ENCODE peak calls at places on chromosomes 2 and 18, in nine cellular contexts. P is OCI-LY7, E is neural progenitor cell, I is RWPE1, V is WTC11, R is astrocyte of the spinal cord, F is colonic mucosa, C is AG09309, M is cardiac muscle cell. L is an unnamed sample.

GRCh38 chr18:55406374-55407045 is 181.5 kb downstream of the TCF4 start:
- DNase-seq in F (no peak), V (no peak), C (no peak), P (no peak), I (no peak), R (peak), E (no peak), M (no peak), L (no peak)

GRCh38 chr2:198775737-198776136 is 682.0 kb downstream of the SATB2 start:
- DNase-seq in V (no peak), F (peak), C (no peak), E (no peak), I (no peak), M (no peak), P (no peak), R (no peak), L (no peak)

GRCh38 chr18:3044931-3045698 is 32.2 kb upstream of the LPIN2 start:
- DNase-seq in P (no peak), I (peak), E (no peak), F (peak), V (no peak), M (no peak), C (no peak), R (no peak), L (no peak)

GRCh38 chr2:9136997-9137819 is 69.4 kb upstream of the ASAP2 start:
- DNase-seq in R (no peak), M (no peak), E (no peak), C (no peak), F (peak), P (no peak), I (no peak), V (no peak), L (no peak)

GRCh38 chr2:72116081-72116533 is 31.6 kb downstream of the CYP26B1 start:
- DNase-seq in C (no peak), E (no peak), V (peak), M (no peak), R (no peak), F (peak), P (no peak), I (no peak), L (peak)

GRCh38 chr2:195022514-195022842 is 634.5 kb upstream of the SLC39A10 start:
- DNase-seq in M (no peak), V (no peak), R (no peak), P (no peak), F (no peak), E (no peak), I (no peak), C (no peak), L (no peak)

GRCh38 chr2:119433636-119434327 is 2.1 kb downstream of the TMEM37 start:
- DNase-seq in E (no peak), I (no peak), R (no peak), C (no peak), M (no peak), F (peak), V (no peak), P (no peak), L (no peak)

GRCh38 chr2:88692187-88692586 is 714 bp downstream of the RPIA start:
- DNase-seq in P (peak), V (peak), E (no peak), I (peak), R (no peak), M (peak), F (peak), C (no peak), L (peak)

GRCh38 chr2:38264649-38265322 is 112.3 kb downstream of the ATL2 start:
- DNase-seq in I (no peak), P (no peak), M (peak), V (no peak), E (no peak), F (no peak), R (peak), C (peak), L (no peak)

GRCh38 chr18:79400091-79400590 is 4.4 kb downstream of the NFATC1 start:
- DNase-seq in V (peak), C (no peak), I (peak), P (peak), R (no peak), F (peak), E (peak), M (peak), L (no peak)

GRCh38 chr18:48023334-48024008 is 93.0 kb upstream of the SMAD2 start:
- DNase-seq in I (peak), V (peak), R (peak), C (no peak), F (peak), P (peak), E (peak), M (peak), L (peak)

GRCh38 chr2:239259603-239260298 is 141.1 kb downstream of the HDAC4 start:
- DNase-seq in F (peak), E (no peak), P (peak), V (no peak), I (no peak), R (no peak), M (no peak), C (no peak), L (no peak)

GRCh38 chr2:67055387-67056304 is 341.5 kb upstream of the ETAA1 start:
- DNase-seq in C (no peak), F (no peak), P (no peak), V (no peak), R (no peak), I (no peak), E (no peak), M (no peak), L (no peak)

GRCh38 chr18:70288171-70288850 is 534 bp upstream of the SOCS6 start:
- DNase-seq in C (no peak), P (no peak), F (peak), V (peak), R (peak), E (peak), M (no peak), I (peak), L (peak)

GRCh38 chr2:144517825-144518699 is 1.9 kb downstream of the ZEB2 start:
- DNase-seq in F (no peak), P (peak), I (no peak), E (peak), V (no peak), R (peak), C (no peak), M (no peak), L (no peak)

GRCh38 chr18:3012306-3012919 is 531 bp downstream of the LPIN2 start:
- DNase-seq in R (peak), P (peak), M (no peak), C (no peak), E (no peak), I (peak), V (peak), F (peak), L (peak)

GRCh38 chr2:234164499-234165409 is 114.3 kb downstream of the SPP2 start:
- DNase-seq in P (peak), C (no peak), V (no peak), R (no peak), I (no peak), F (no peak), M (no peak), E (no peak), L (no peak)

GRCh38 chr2:224764565-224765236 is 48.5 kb upstream of the CCDC195 start:
- DNase-seq in V (no peak), M (no peak), R (no peak), I (no peak), F (no peak), P (peak), C (no peak), E (no peak), L (no peak)

GRCh38 chr18:51278045-51278649 is 80.7 kb upstream of the MEX3C start:
- DNase-seq in R (peak), C (no peak), V (peak), I (peak), M (peak), P (peak), F (peak), E (peak), L (peak)

GRCh38 chr18:11566236-11566965 is 43.0 kb upstream of the SLC35G4 start:
- DNase-seq in C (no peak), P (no peak), M (no peak), F (no peak), R (no peak), V (no peak), E (no peak), I (no peak), L (no peak)

GRCh38 chr2:74405994-74406583 is 15.3 kb downstream of the C2orf81 start:
- DNase-seq in C (no peak), I (no peak), E (no peak), R (no peak), F (no peak), V (no peak), M (no peak), P (no peak), L (no peak)

GRCh38 chr2:10523406-10524189 is 75.5 kb upstream of the ODC1 start:
- DNase-seq in E (no peak), I (no peak), R (no peak), F (no peak), C (no peak), P (no peak), M (no peak), V (no peak), L (no peak)

GRCh38 chr2:37711308-37711731 is 39.9 kb upstream of the CDC42EP3 start:
- DNase-seq in R (peak), V (peak), M (no peak), E (peak), I (peak), C (peak), F (no peak), P (no peak), L (peak)

GRCh38 chr18:55763298-55763697 is 175.3 kb upstream of the TCF4 start:
- DNase-seq in E (no peak), M (no peak), P (no peak), R (peak), F (no peak), V (no peak), I (no peak), C (no peak), L (no peak)

DNA sequence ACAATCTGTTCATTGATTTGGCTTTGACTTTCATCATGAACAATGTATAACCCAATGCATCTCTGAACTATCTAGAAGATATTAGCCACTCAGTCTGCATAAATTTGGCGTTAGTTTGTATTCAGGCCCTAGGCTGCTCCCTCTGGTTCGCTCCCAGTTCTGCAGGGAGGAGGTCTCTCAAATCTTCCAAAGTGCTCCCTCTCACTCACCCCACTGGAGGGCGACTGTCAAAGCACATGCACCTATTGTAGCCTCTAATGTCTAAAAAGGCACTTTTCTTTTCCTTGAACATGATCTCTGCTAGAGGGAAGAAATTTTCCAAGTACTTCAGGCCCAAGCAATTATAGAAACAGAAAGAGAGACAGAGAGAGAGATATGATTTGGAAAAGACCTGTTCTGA is 291.5 kb downstream of the TDRD15 start:
- DNase-seq in E (peak), R (no peak), C (no peak), M (peak), I (no peak), P (no peak), F (no peak), V (peak), L (no peak)
- TF ChIP-seq CTCF in E (peak), R (no peak), C (no peak), M (no peak), I (no peak), P (peak), F (no peak), V (peak), L (peak)

GRCh38 chr2:232550351-232551261 is at the start of the genes EIF4E2 and TIGD1:
- DNase-seq in E (peak), R (peak), I (peak), C (peak), V (peak), P (peak), F (peak), M (peak), L (peak)
- TF ChIP-seq CTCF in E (peak), R (no peak), I (no peak), C (peak), V (no peak), P (peak), F (peak), M (peak), L (peak)

DNA sequence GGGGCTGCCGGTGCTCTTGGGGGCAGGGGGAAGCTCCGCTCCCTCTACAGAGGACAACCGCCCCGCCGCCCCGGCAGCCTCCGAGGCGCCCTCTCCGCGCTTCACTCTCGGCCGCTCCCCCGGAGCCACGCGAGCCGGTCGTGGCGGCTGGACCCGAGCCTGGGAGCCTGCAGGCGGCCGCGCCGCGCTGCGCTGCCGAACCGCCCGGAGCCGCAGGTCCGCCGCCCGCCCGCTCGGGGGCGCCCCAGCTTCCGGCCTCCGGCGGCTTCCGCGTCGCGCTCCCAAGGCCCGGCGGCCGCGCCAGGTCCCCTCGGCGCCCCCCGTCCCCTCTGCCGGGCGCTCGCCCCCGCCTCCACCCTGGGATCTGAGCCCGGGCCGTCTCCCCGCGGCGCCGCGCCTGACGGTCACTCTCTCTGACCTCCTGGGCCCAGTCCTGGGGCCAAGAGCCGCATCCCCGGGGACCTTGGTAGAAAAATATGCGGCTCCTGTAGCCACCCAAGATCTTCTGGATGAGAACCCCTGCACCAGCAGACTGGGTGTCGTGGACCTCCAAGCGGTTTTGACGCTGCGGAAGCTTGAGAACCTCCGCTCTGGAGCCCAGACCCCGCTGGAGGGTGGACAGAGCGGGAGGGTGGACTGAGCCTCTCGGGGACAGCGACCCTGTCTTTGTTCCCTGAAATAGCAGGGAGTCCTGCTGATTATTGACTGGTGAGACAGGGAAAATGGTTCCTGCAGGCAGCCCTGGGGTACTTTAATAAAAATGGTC is 44.3 kb downstream of the SERTAD2 start:
- DNase-seq in R (no peak), C (no peak), P (peak), E (peak), I (no peak), M (peak), F (peak), V (peak), L (peak)
- TF ChIP-seq CTCF in R (no peak), C (no peak), P (peak), E (peak), I (peak), M (no peak), F (no peak), V (no peak), L (peak)

DNA sequence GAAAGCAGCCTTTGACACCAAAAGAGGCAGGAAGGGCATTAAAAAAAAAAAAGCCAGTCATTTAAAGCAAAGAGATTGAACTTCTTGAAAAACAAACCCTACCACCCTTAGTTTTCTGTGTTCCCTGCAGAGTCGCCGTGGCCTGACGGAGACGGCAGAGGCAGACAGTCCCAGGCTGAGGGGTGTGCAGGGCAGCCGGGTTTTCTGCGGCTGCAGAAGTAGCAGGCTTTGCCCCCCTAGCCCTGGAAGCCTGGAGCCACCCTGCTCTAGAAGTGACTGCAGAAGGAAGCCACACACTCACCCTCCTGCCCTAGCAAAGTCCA is 2.8 kb downstream of the INPP5D start:
- DNase-seq in E (no peak), P (no peak), F (no peak), C (no peak), V (no peak), R (no peak), M (no peak), I (no peak), L (no peak)
- TF ChIP-seq CTCF in E (no peak), P (no peak), F (no peak), C (no peak), V (no peak), R (no peak), M (no peak), I (no peak), L (no peak)

GRCh38 chr18:62790836-62791772 is 75.8 kb downstream of the PHLPP1 start:
- DNase-seq in M (no peak), V (no peak), E (no peak), R (peak), C (peak), I (no peak), F (no peak), P (no peak), L (no peak)

GRCh38 chr18:62796216-62796621 is 80.9 kb downstream of the PHLPP1 start:
- DNase-seq in R (no peak), M (no peak), E (no peak), F (no peak), I (no peak), V (no peak), P (no peak), C (no peak), L (no peak)

GRCh38 chr18:62797329-62797728 is 82.0 kb downstream of the PHLPP1 start:
- DNase-seq in P (no peak), F (no peak), I (no peak), E (no peak), V (no peak), C (no peak), M (no peak), R (no peak), L (no peak)

GRCh38 chr18:62799977-62800376 is 84.6 kb downstream of the PHLPP1 start:
- DNase-seq in E (no peak), V (no peak), M (no peak), I (no peak), R (no peak), C (no peak), P (no peak), F (no peak), L (no peak)

DNA sequence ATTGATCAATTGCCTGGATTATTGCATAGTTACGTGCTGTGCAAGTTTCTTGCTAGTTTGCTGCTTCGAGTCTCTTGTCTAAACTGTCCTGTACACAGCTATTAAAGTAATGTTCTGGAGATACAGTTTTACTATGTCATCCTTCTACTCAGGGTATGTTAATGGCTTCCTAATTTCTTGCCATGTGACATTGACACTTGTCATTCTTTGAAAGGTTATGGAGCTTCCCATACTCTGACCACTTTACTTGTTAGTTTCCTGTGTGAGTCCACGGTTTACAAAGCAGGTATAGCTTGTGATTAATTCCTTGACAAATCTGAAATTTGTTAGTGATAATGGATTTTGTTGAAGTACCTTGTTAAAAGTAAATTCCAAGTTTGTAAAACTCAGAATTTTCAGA is 80.5 kb downstream of the PHLPP1 start:
- DNase-seq in R (no peak), F (no peak), M (no peak), E (no peak), I (no peak), P (no peak), V (no peak), C (no peak), L (no peak)
- TF ChIP-seq CTCF in R (no peak), F (no peak), M (no peak), E (no peak), I (no peak), P (no peak), V (no peak), C (no peak), L (no peak)